ENCODE peak calls at places on chromosomes 16 and 17, in five cellular contexts. B is heart left ventricle, T is A549, G is dorsolateral prefrontal cortex, D is WTC11. Z is an unnamed sample.

GRCh38 chr16:57226701-57227621 is 18.1 kb upstream of the ARL2BP start:
- DNase-seq in B (no peak), T (no peak), G (no peak), D (no peak), Z (no peak)

GRCh38 chr17:74196541-74197310 is 6.8 kb upstream of the RPL38 start:
- DNase-seq in B (no peak), T (no peak), G (no peak), D (no peak), Z (no peak)

GRCh38 chr17:4378626-4379025 is 12.2 kb upstream of the UBE2G1 start:
- DNase-seq in B (no peak), T (no peak), G (no peak), D (no peak), Z (no peak)

GRCh38 chr16:31528726-31529397 is 1.2 kb downstream of the AHSP start:
- DNase-seq in B (no peak), T (no peak), G (no peak), D (peak), Z (no peak)

GRCh38 chr16:52318259-52319008 is 228.5 kb downstream of the TOX3 start:
- DNase-seq in B (no peak), T (no peak), G (no peak), D (no peak), Z (no peak)

GRCh38 chr16:30054959-30055553 is 10.5 kb upstream of the ALDOA start:
- DNase-seq in B (no peak), T (peak), G (no peak), D (peak), Z (peak)

GRCh38 chr16:81077077-81077940 is at the start of gene C16orf46:
- DNase-seq in B (peak), T (peak), G (peak), D (peak), Z (peak)

GRCh38 chr17:28057731-28058246 is 15.3 kb downstream of the NLK start:
- DNase-seq in B (no peak), T (no peak), G (no peak), D (no peak), Z (no peak)

GRCh38 chr17:59221159-59221847 is 992 bp downstream of the GDPD1 start:
- DNase-seq in B (peak), T (no peak), G (no peak), D (no peak), Z (no peak)

GRCh38 chr16:8936421-8936820 is 27.3 kb downstream of the USP7 start:
- DNase-seq in B (no peak), T (peak), G (no peak), D (peak), Z (peak)

GRCh38 chr17:7046127-7046724 is 2.3 kb upstream of the SLC16A11 start:
- DNase-seq in B (no peak), T (no peak), G (no peak), D (peak), Z (peak)

GRCh38 chr17:58991718-58992331 is 114.9 kb downstream of the TRIM37 start:
- DNase-seq in B (no peak), T (no peak), G (no peak), D (no peak), Z (no peak)

GRCh38 chr16:67506468-67506867 is 22.2 kb upstream of the RIPOR1 start:
- DNase-seq in B (no peak), T (no peak), G (no peak), D (no peak), Z (no peak)

GRCh38 chr16:88395669-88396584 is 13.2 kb downstream of the ZNF469 start:
- DNase-seq in B (no peak), T (no peak), G (no peak), D (no peak), Z (no peak)

GRCh38 chr16:675884-676564 is 553 bp downstream of the RHBDL1 start:
- DNase-seq in B (no peak), T (no peak), G (no peak), D (no peak), Z (no peak)

GRCh38 chr16:539901-540530 is 12.5 kb downstream of the CAPN15 start:
- DNase-seq in B (no peak), T (no peak), G (no peak), D (no peak), Z (no peak)

GRCh38 chr16:1494711-1495110 is 1.6 kb downstream of the TELO2 start:
- DNase-seq in B (peak), T (no peak), G (no peak), D (no peak), Z (no peak)

GRCh38 chr16:7294020-7294419 is 38.6 kb upstream of the RBFOX1 start:
- DNase-seq in B (no peak), T (no peak), G (no peak), D (no peak), Z (no peak)

GRCh38 chr17:5000237-5000639 is 2.5 kb downstream of the KIF1C start:
- DNase-seq in B (peak), T (no peak), G (no peak), D (peak), Z (no peak)

GRCh38 chr17:17127156-17127555 is 79.0 kb downstream of the PLD6 start:
- DNase-seq in B (no peak), T (no peak), G (no peak), D (no peak), Z (no peak)

GRCh38 chr16:16137110-16137509 is 86.2 kb downstream of the ABCC6 start:
- DNase-seq in B (no peak), T (no peak), G (no peak), D (no peak), Z (no peak)

GRCh38 chr16:84603115-84603816 is 14.6 kb downstream of the COTL1 start:
- DNase-seq in B (peak), T (peak), G (peak), D (no peak), Z (no peak)

GRCh38 chr17:83160443-83161297 is 81.3 kb downstream of the METRNL start:
- DNase-seq in B (no peak), T (no peak), G (no peak), D (no peak), Z (no peak)

GRCh38 chr17:32759476-32759875 is 117.4 kb downstream of the MYO1D start:
- DNase-seq in B (no peak), T (no peak), G (no peak), D (no peak), Z (no peak)

DNA sequence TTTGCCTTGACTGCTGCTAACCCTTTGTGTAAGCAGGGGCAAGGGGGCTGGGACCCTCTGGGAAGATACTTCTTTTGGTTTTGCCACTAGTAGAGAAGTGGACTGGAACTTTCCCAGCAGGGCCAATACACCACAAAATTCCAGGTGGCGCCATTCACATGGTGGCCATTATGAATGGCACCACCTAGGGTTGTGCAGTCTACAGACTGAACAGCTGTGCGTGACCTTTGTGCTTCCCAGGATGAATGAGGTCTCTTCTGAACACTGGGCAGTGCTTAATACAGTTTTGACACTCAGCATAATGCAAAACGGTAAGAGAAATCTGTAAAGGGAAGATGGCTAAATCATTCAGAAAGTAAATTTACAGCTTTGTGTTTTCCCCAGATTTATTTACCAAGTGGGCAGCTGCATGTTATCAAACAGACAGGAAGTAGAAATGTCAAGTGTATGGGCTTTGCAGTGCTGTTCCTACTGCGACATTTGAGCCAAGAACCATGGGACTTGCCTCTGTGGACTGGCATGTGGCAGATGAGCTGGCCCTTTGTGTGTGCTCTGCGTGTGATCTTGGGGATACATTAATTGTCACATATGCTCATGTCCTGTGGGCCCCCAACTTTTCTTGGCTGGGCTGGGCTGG is 9.2 kb downstream of the SYT17 start:
- DNase-seq in B (no peak), T (no peak), G (no peak), D (no peak), Z (no peak)
- TF ChIP-seq CTCF in B (no peak), T (peak), G (no peak), D (no peak), Z (no peak)

GRCh38 chr17:76736349-76737081 is 616 bp downstream of the SRSF2 start:
- DNase-seq in B (peak), T (no peak), G (peak), D (peak), Z (peak)
- TF ChIP-seq CTCF in B (peak), T (no peak), G (peak), D (no peak), Z (no peak)

GRCh38 chr17:20153231-20153630 is 144.1 kb downstream of the SPECC1 start:
- DNase-seq in B (no peak), T (no peak), G (no peak), D (no peak), Z (no peak)

GRCh38 chr17:20156196-20157077 is 147.3 kb downstream of the SPECC1 start:
- DNase-seq in B (no peak), T (peak), G (no peak), D (peak), Z (peak)

GRCh38 chr17:20154601-20155000 is 145.4 kb downstream of the SPECC1 start:
- DNase-seq in B (no peak), T (no peak), G (no peak), D (no peak), Z (no peak)

GRCh38 chr17:20157078-20157360 is 147.9 kb downstream of the SPECC1 start:
- DNase-seq in B (no peak), T (no peak), G (no peak), D (no peak), Z (peak)

GRCh38 chr17:20155258-20156195 is 146.4 kb downstream of the SPECC1 start:
- DNase-seq in B (peak), T (peak), G (peak), D (peak), Z (peak)
- TF ChIP-seq CTCF in B (peak), T (no peak), G (no peak), D (no peak), Z (no peak)

GRCh38 chr17:35117984-35118383 is 1.7 kb downstream of the RAD51D start:
- DNase-seq in B (no peak), T (no peak), G (no peak), D (no peak), Z (no peak)
- TF ChIP-seq CTCF in B (no peak), T (peak), G (no peak), D (no peak), Z (no peak)

DNA sequence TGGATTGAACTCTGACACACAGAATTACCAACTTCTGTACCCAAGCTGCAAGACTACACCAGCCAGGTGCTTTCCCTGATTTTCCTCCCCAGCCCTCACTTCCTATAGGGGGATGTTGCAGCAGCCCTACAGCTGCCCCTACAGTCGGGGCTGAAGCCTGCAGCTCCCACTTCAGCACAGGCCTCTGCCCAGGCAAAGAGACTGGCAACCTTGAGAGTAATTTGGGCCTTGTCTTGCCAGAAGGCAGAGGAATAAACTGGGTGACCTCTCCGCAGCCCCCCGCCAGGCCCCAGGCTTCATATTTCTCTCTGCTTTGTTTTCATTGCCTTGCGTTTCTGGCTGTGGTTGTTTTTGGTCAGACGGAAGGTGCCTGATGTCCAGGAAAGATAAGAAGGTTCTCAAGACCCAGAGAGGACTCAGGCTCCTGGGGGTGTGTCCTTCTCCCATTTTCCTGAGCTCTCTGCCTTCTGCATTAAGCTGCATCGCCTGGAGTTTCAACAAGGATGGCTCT is 32.0 kb downstream of the SLC6A4 start:
- DNase-seq in B (no peak), T (no peak), G (no peak), D (peak), Z (no peak)
- TF ChIP-seq CTCF in B (no peak), T (no peak), G (no peak), D (no peak), Z (no peak)

GRCh38 chr16:14608111-14608566 is 21.9 kb downstream of the PARN start:
- DNase-seq in B (no peak), T (no peak), G (no peak), D (no peak), Z (no peak)
- TF ChIP-seq CTCF in B (no peak), T (no peak), G (no peak), D (no peak), Z (no peak)

GRCh38 chr17:44761932-44762810 is 3.4 kb downstream of the ADAM11 start:
- DNase-seq in B (no peak), T (peak), G (no peak), D (no peak), Z (no peak)
- TF ChIP-seq CTCF in B (no peak), T (no peak), G (no peak), D (no peak), Z (no peak)

Z was measured in nephron progenitor cell.